ENCODE peak calls at places on chromosome 4, in ten cellular contexts. Y, A, P, Z, D, K, V, J, H and T are unnamed samples.

GRCh38 chr4:88138561-88138960 is 19.9 kb downstream of the ABCG2 start:
- DNase-seq in Y (peak), A (no peak), P (no peak), Z (peak), D (no peak), K (peak), V (no peak), J (peak), H (no peak), T (no peak)

GRCh38 chr4:110211007-110211769 is 12.8 kb upstream of the ELOVL6 start:
- DNase-seq in Y (no peak), A (peak), P (no peak), Z (peak), D (no peak), K (no peak), V (no peak), J (peak), H (no peak), T (peak)

GRCh38 chr4:48898733-48899431 is 7.7 kb downstream of the OCIAD2 start:
- DNase-seq in Y (no peak), A (no peak), P (no peak), Z (peak), D (no peak), K (no peak), V (no peak), J (peak), H (no peak), T (no peak)

GRCh38 chr4:148874331-148874730 is 432.1 kb upstream of the NR3C2 start:
- DNase-seq in Y (no peak), A (no peak), P (no peak), Z (no peak), D (no peak), K (no peak), V (no peak), J (peak), H (no peak), T (no peak)

GRCh38 chr4:72900952-72901351 is 168.6 kb downstream of the COX18 start:
- DNase-seq in Y (no peak), A (no peak), P (no peak), Z (no peak), D (no peak), K (peak), V (peak), J (no peak), H (no peak), T (no peak)

GRCh38 chr4:151730003-151730559 is 30.7 kb downstream of the GATB start:
- DNase-seq in Y (no peak), A (no peak), P (no peak), Z (no peak), D (no peak), K (peak), V (peak), J (no peak), H (no peak), T (no peak)

GRCh38 chr4:78336093-78336943 is 215.3 kb upstream of the ANXA3 start:
- DNase-seq in Y (no peak), A (no peak), P (peak), Z (peak), D (no peak), K (no peak), V (no peak), J (peak), H (no peak), T (no peak)

GRCh38 chr4:162849922-162850321 is 316.8 kb downstream of the NAF1 start:
- DNase-seq in Y (no peak), A (no peak), P (no peak), Z (no peak), D (no peak), K (no peak), V (no peak), J (no peak), H (no peak), T (no peak)

GRCh38 chr4:168540865-168541607 is 44.2 kb downstream of the PALLD start:
- DNase-seq in Y (no peak), A (no peak), P (no peak), Z (no peak), D (no peak), K (no peak), V (no peak), J (no peak), H (no peak), T (no peak)

GRCh38 chr4:56468097-56468422 is 643 bp downstream of the SRP72 start:
- DNase-seq in Y (no peak), A (no peak), P (no peak), Z (peak), D (peak), K (no peak), V (no peak), J (peak), H (no peak), T (peak)

GRCh38 chr4:1360423-1361283 is 13.6 kb downstream of the UVSSA start:
- DNase-seq in Y (no peak), A (no peak), P (peak), Z (peak), D (no peak), K (no peak), V (no peak), J (no peak), H (no peak), T (no peak)

GRCh38 chr4:185343726-185344581 is 51.8 kb downstream of the LRP2BP start:
- DNase-seq in Y (no peak), A (no peak), P (no peak), Z (no peak), D (no peak), K (no peak), V (peak), J (peak), H (no peak), T (no peak)

GRCh38 chr4:82293304-82293703 is 80.5 kb downstream of the HNRNPD start:
- DNase-seq in Y (no peak), A (peak), P (no peak), Z (no peak), D (no peak), K (no peak), V (no peak), J (no peak), H (no peak), T (no peak)

GRCh38 chr4:5940470-5941203 is 47.8 kb upstream of the CRMP1 start:
- DNase-seq in Y (no peak), A (no peak), P (no peak), Z (peak), D (no peak), K (no peak), V (no peak), J (no peak), H (no peak), T (no peak)

GRCh38 chr4:138766332-138766731 is 249.2 kb upstream of the NOCT start:
- DNase-seq in Y (no peak), A (no peak), P (no peak), Z (no peak), D (no peak), K (no peak), V (no peak), J (no peak), H (no peak), T (no peak)

GRCh38 chr4:1409806-1410425 is 3.7 kb upstream of the NKX1-1 start:
- DNase-seq in Y (no peak), A (no peak), P (no peak), Z (no peak), D (peak), K (no peak), V (no peak), J (no peak), H (no peak), T (no peak)

GRCh38 chr4:128512161-128512560 is 224.5 kb upstream of the PGRMC2 start:
- DNase-seq in Y (no peak), A (no peak), P (no peak), Z (no peak), D (no peak), K (no peak), V (no peak), J (no peak), H (no peak), T (no peak)

GRCh38 chr4:105283501-105283900 is 136.8 kb downstream of the TET2 start:
- DNase-seq in Y (no peak), A (no peak), P (no peak), Z (peak), D (no peak), K (no peak), V (no peak), J (peak), H (no peak), T (no peak)